ENCODE peak calls at places on chromosomes 7 and 10, in four cellular contexts. K, J, R and B are unnamed samples.

GRCh38 chr7:10225265-10225664 is 748.4 kb upstream of the PHF14 start:
- DNase-seq in K (no peak), J (no peak), R (no peak), B (peak; percentile 82)

GRCh38 chr7:2537981-2538851 is 17.1 kb downstream of the BRAT1 start:
- DNase-seq in K (no peak), J (peak; percentile 63), R (no peak), B (no peak)

GRCh38 chr10:83582407-83583095 is 556.8 kb upstream of the GHITM start:
- DNase-seq in K (no peak), J (no peak), R (no peak), B (no peak)

GRCh38 chr10:25641576-25641975 is 292.5 kb upstream of the MYO3A start:
- DNase-seq in K (no peak), J (no peak), R (no peak), B (no peak)

GRCh38 chr7:149832332-149833041 is 5.7 kb upstream of the ZNF862 start:
- DNase-seq in K (no peak), J (no peak), R (no peak), B (no peak)

GRCh38 chr7:2729893-2730716 is 42.1 kb downstream of the AMZ1 start:
- DNase-seq in K (no peak), J (peak; percentile 50), R (no peak), B (no peak)

GRCh38 chr10:10818082-10818481 is 199.6 kb upstream of the CELF2 start:
- DNase-seq in K (peak; percentile 54), J (no peak), R (no peak), B (no peak)

GRCh38 chr10:110613341-110613995 is 30.7 kb upstream of the RBM20 start:
- DNase-seq in K (no peak), J (no peak), R (no peak), B (no peak)

GRCh38 chr7:22983257-22983855 is 30.6 kb downstream of the HYCC1 start:
- DNase-seq in K (no peak), J (no peak), R (no peak), B (no peak)

GRCh38 chr7:46559194-46559576 is 638.1 kb upstream of the IGFBP3 start:
- DNase-seq in K (peak; percentile 93), J (no peak), R (no peak), B (no peak)

GRCh38 chr10:71597821-71598498 is 121.6 kb downstream of the C10orf105 start:
- DNase-seq in K (peak; percentile 10), J (no peak), R (no peak), B (no peak)

GRCh38 chr10:97018251-97019212 is 167.2 kb downstream of the SLIT1 start:
- DNase-seq in K (no peak), J (no peak), R (no peak), B (no peak)

GRCh38 chr10:19824397-19825342 is 8.4 kb downstream of the PLXDC2 start:
- DNase-seq in K (no peak), J (no peak), R (no peak), B (no peak)

GRCh38 chr7:100706672-100707311 is 871 bp downstream of the POP7 start:
- DNase-seq in K (no peak), J (no peak), R (no peak), B (no peak)

GRCh38 chr7:73742753-73743641 is 4.4 kb upstream of the ABHD11 start:
- DNase-seq in K (no peak), J (peak; percentile 96), R (peak; percentile 98), B (peak; percentile 98)

GRCh38 chr10:45155784-45156183 is 155.1 kb downstream of the ZNF22 start:
- DNase-seq in K (no peak), J (no peak), R (no peak), B (no peak)

GRCh38 chr7:85286449-85286848 is 99.6 kb upstream of the SEMA3D start:
- DNase-seq in K (no peak), J (no peak), R (no peak), B (no peak)

GRCh38 chr7:45267262-45267661 is 109.7 kb downstream of the RAMP3 start:
- DNase-seq in K (peak; percentile 15), J (no peak), R (peak; percentile 25), B (no peak)

GRCh38 chr10:90592903-90593302 is 264.9 kb downstream of the HTR7 start:
- DNase-seq in K (peak; percentile 79), J (peak; percentile 89), R (peak; percentile 26), B (peak; percentile 23)

GRCh38 chr7:101094791-101095375 is 9.6 kb downstream of the TRIM56 start:
- DNase-seq in K (peak; percentile 67), J (peak; percentile 77), R (no peak), B (no peak)

GRCh38 chr7:158094046-158094445 is 493.6 kb downstream of the PTPRN2 start:
- DNase-seq in K (no peak), J (peak; percentile 31), R (no peak), B (no peak)

GRCh38 chr7:142111509-142111908 is at the start of gene MGAM2:
- DNase-seq in K (no peak), J (no peak), R (no peak), B (no peak)

GRCh38 chr10:93473804-93474472 is 8.2 kb downstream of the MYOF start:
- DNase-seq in K (no peak), J (no peak), R (no peak), B (no peak)

GRCh38 chr10:126500866-126501265 is 112.6 kb upstream of the ADAM12 start:
- DNase-seq in K (peak; percentile 60), J (no peak), R (no peak), B (no peak)

GRCh38 chr10:87656431-87657072 is 3.1 kb upstream of the PAPSS2 start:
- DNase-seq in K (peak; percentile 49), J (no peak), R (peak; percentile 31), B (no peak)

GRCh38 chr7:44058759-44059218 is 6.6 kb downstream of the PGAM2 start:
- DNase-seq in K (no peak), J (no peak), R (no peak), B (no peak)

GRCh38 chr7:135743907-135744789 is 4.5 kb downstream of the FAM180A start:
- DNase-seq in K (peak; percentile 62), J (no peak), R (peak; percentile 71), B (no peak)

GRCh38 chr7:158695726-158696452 is 8.7 kb downstream of the NCAPG2 start:
- DNase-seq in K (peak; percentile 84), J (no peak), R (peak; percentile 21), B (peak; percentile 33)

GRCh38 chr10:103568505-103568904 is 75.0 kb downstream of the NEURL1 start:
- DNase-seq in K (no peak), J (no peak), R (no peak), B (no peak)

GRCh38 chr7:5693529-5693928 is 87.9 kb downstream of the RNF216 start:
- DNase-seq in K (peak; percentile 78), J (no peak), R (no peak), B (no peak)

GRCh38 chr7:98133181-98133580 is 26.5 kb downstream of the LMTK2 start:
- DNase-seq in K (peak; percentile 69), J (no peak), R (no peak), B (no peak)

GRCh38 chr7:6436385-6436685 is 11.4 kb downstream of the DAGLB start:
- DNase-seq in K (no peak), J (no peak), R (no peak), B (no peak)

GRCh38 chr7:34042406-34042805 is 137.1 kb downstream of the BMPER start:
- DNase-seq in K (peak; percentile 47), J (no peak), R (no peak), B (no peak)